ENCODE peak calls at places on chromosomes 6 and 20, in five cellular contexts. One of them, this sample, is unnamed.

GRCh38 chr20:31712112-31712553 is 10.5 kb downstream of the BCL2L1 start:
- DNase-seq in CD4-positive, CD25-positive, alpha-beta regulatory T cell: no peak
- DNase-seq in 8988T: no peak
- DNase-seq in cerebellar cortex: peak
- DNase-seq in pons: peak
- DNase-seq in this sample: no peak

GRCh38 chr6:43746071-43746470 is 23.9 kb upstream of the VEGFA start:
- DNase-seq in CD4-positive, CD25-positive, alpha-beta regulatory T cell: no peak
- DNase-seq in 8988T: no peak
- DNase-seq in cerebellar cortex: no peak
- DNase-seq in pons: no peak
- DNase-seq in this sample: peak

GRCh38 chr6:56683882-56684281 is 41.2 kb upstream of the DST start:
- DNase-seq in CD4-positive, CD25-positive, alpha-beta regulatory T cell: no peak
- DNase-seq in 8988T: no peak
- DNase-seq in cerebellar cortex: no peak
- DNase-seq in pons: no peak
- DNase-seq in this sample: no peak

GRCh38 chr6:70520575-70520974 is 46.2 kb upstream of the SDHAF4 start:
- DNase-seq in CD4-positive, CD25-positive, alpha-beta regulatory T cell: no peak
- DNase-seq in 8988T: no peak
- DNase-seq in cerebellar cortex: no peak
- DNase-seq in pons: no peak
- DNase-seq in this sample: no peak

GRCh38 chr6:109174911-109175310 is 79.6 kb downstream of the CEP57L1 start:
- DNase-seq in CD4-positive, CD25-positive, alpha-beta regulatory T cell: no peak
- DNase-seq in 8988T: no peak
- DNase-seq in cerebellar cortex: no peak
- DNase-seq in pons: no peak
- DNase-seq in this sample: no peak

GRCh38 chr6:164370773-164371172 is 938.6 kb downstream of the C6orf118 start:
- DNase-seq in CD4-positive, CD25-positive, alpha-beta regulatory T cell: no peak
- DNase-seq in 8988T: no peak
- DNase-seq in cerebellar cortex: no peak
- DNase-seq in pons: no peak
- DNase-seq in this sample: no peak

GRCh38 chr6:107731422-107732319 is 92.4 kb downstream of the SCML4 start:
- DNase-seq in CD4-positive, CD25-positive, alpha-beta regulatory T cell: no peak
- DNase-seq in 8988T: no peak
- DNase-seq in cerebellar cortex: no peak
- DNase-seq in pons: no peak
- DNase-seq in this sample: no peak

GRCh38 chr20:61525781-61526431 is 273.8 kb downstream of the CDH4 start:
- DNase-seq in CD4-positive, CD25-positive, alpha-beta regulatory T cell: no peak
- DNase-seq in 8988T: no peak
- DNase-seq in cerebellar cortex: no peak
- DNase-seq in pons: no peak
- DNase-seq in this sample: no peak

GRCh38 chr6:144469144-144469575 is 184.0 kb downstream of the UTRN start:
- DNase-seq in CD4-positive, CD25-positive, alpha-beta regulatory T cell: no peak
- DNase-seq in 8988T: no peak
- DNase-seq in cerebellar cortex: no peak
- DNase-seq in pons: no peak
- DNase-seq in this sample: no peak

GRCh38 chr6:37920667-37921066 is 101.1 kb downstream of the ZFAND3 start:
- DNase-seq in CD4-positive, CD25-positive, alpha-beta regulatory T cell: no peak
- DNase-seq in 8988T: no peak
- DNase-seq in cerebellar cortex: no peak
- DNase-seq in pons: peak
- DNase-seq in this sample: no peak

GRCh38 chr20:48804300-48804980 is 23.4 kb downstream of the PREX1 start:
- DNase-seq in CD4-positive, CD25-positive, alpha-beta regulatory T cell: no peak
- DNase-seq in 8988T: no peak
- DNase-seq in cerebellar cortex: no peak
- DNase-seq in pons: no peak
- DNase-seq in this sample: no peak

GRCh38 chr20:3995067-3995748 is 20.1 kb downstream of the RNF24 start:
- DNase-seq in CD4-positive, CD25-positive, alpha-beta regulatory T cell: no peak
- DNase-seq in 8988T: no peak
- DNase-seq in cerebellar cortex: no peak
- DNase-seq in pons: no peak
- DNase-seq in this sample: no peak

GRCh38 chr6:151577257-151577656 is 83.4 kb downstream of the CCDC170 start:
- DNase-seq in CD4-positive, CD25-positive, alpha-beta regulatory T cell: no peak
- DNase-seq in 8988T: no peak
- DNase-seq in cerebellar cortex: no peak
- DNase-seq in pons: no peak
- DNase-seq in this sample: no peak

GRCh38 chr6:14026831-14027539 is 90.6 kb upstream of the CD83 start:
- DNase-seq in CD4-positive, CD25-positive, alpha-beta regulatory T cell: no peak
- DNase-seq in 8988T: no peak
- DNase-seq in cerebellar cortex: peak
- DNase-seq in pons: no peak
- DNase-seq in this sample: no peak

GRCh38 chr6:139099984-139100383 is 34.9 kb upstream of the HECA start:
- DNase-seq in CD4-positive, CD25-positive, alpha-beta regulatory T cell: no peak
- DNase-seq in 8988T: no peak
- DNase-seq in cerebellar cortex: no peak
- DNase-seq in pons: no peak
- DNase-seq in this sample: no peak

GRCh38 chr6:144647406-144647964 is 362.4 kb downstream of the UTRN start:
- DNase-seq in CD4-positive, CD25-positive, alpha-beta regulatory T cell: no peak
- DNase-seq in 8988T: no peak
- DNase-seq in cerebellar cortex: no peak
- DNase-seq in pons: no peak
- DNase-seq in this sample: no peak

GRCh38 chr20:34704177-34705007 is at the start of gene TP53INP2:
- DNase-seq in CD4-positive, CD25-positive, alpha-beta regulatory T cell: peak
- DNase-seq in 8988T: peak
- DNase-seq in cerebellar cortex: peak
- DNase-seq in pons: peak
- DNase-seq in this sample: peak

GRCh38 chr6:148805767-148806166 is 58.9 kb downstream of the UST start:
- DNase-seq in CD4-positive, CD25-positive, alpha-beta regulatory T cell: no peak
- DNase-seq in 8988T: no peak
- DNase-seq in cerebellar cortex: no peak
- DNase-seq in pons: no peak
- DNase-seq in this sample: no peak

GRCh38 chr6:32096394-32097258 is 12.5 kb downstream of the TNXB start:
- DNase-seq in CD4-positive, CD25-positive, alpha-beta regulatory T cell: no peak
- DNase-seq in 8988T: no peak
- DNase-seq in cerebellar cortex: no peak
- DNase-seq in pons: no peak
- DNase-seq in this sample: peak

GRCh38 chr6:30684386-30685156 is 1.9 kb downstream of the PPP1R18 start:
- DNase-seq in CD4-positive, CD25-positive, alpha-beta regulatory T cell: peak
- DNase-seq in 8988T: no peak
- DNase-seq in cerebellar cortex: no peak
- DNase-seq in pons: peak
- DNase-seq in this sample: no peak

GRCh38 chr20:59662161-59662560 is 57.8 kb downstream of the PHACTR3 start:
- DNase-seq in CD4-positive, CD25-positive, alpha-beta regulatory T cell: no peak
- DNase-seq in 8988T: no peak
- DNase-seq in cerebellar cortex: no peak
- DNase-seq in pons: no peak
- DNase-seq in this sample: no peak

GRCh38 chr20:45098096-45098773 is 2.7 kb downstream of the KCNS1 start:
- DNase-seq in CD4-positive, CD25-positive, alpha-beta regulatory T cell: no peak
- DNase-seq in 8988T: peak
- DNase-seq in cerebellar cortex: no peak
- DNase-seq in pons: no peak
- DNase-seq in this sample: peak

GRCh38 chr6:17032595-17033591 is 69.0 kb upstream of the STMND1 start:
- DNase-seq in CD4-positive, CD25-positive, alpha-beta regulatory T cell: no peak
- DNase-seq in 8988T: no peak
- DNase-seq in cerebellar cortex: peak
- DNase-seq in pons: peak
- DNase-seq in this sample: no peak

GRCh38 chr20:4550740-4551139 is 171.0 kb upstream of the PRND start:
- DNase-seq in CD4-positive, CD25-positive, alpha-beta regulatory T cell: no peak
- DNase-seq in 8988T: no peak
- DNase-seq in cerebellar cortex: no peak
- DNase-seq in pons: no peak
- DNase-seq in this sample: no peak

GRCh38 chr20:24033151-24033550 is 44.6 kb upstream of the GGTLC1 start:
- DNase-seq in CD4-positive, CD25-positive, alpha-beta regulatory T cell: no peak
- DNase-seq in 8988T: no peak
- DNase-seq in cerebellar cortex: no peak
- DNase-seq in pons: no peak
- DNase-seq in this sample: no peak